ENCODE peak calls at places on chromosomes 13 and 19, in four cellular contexts. L, S, M and T are unnamed samples. For H3K9me3 and H3K4me1, the result is how much of the 10 kb centered on the place peaks cover.

GRCh38 chr19:38793186-38793585 is 4.2 kb downstream of the LGALS7B start:
- DNase-seq in S (no peak), M (no peak), L (no peak), T (no peak)

GRCh38 chr19:41324921-41325639 is 15.1 kb downstream of the CCDC97 start:
- DNase-seq in S (peak), L (peak), M (peak), T (peak)

GRCh38 chr19:2410023-2410422 is 17.4 kb downstream of the TIMM13 start:
- DNase-seq in L (no peak), S (no peak), M (no peak), T (no peak)

GRCh38 chr13:106619688-106620555 is 52.0 kb upstream of the ARGLU1 start:
- DNase-seq in M (no peak), L (no peak), S (peak), T (peak)

GRCh38 chr19:45553464-45553863 is 31.1 kb downstream of the OPA3 start:
- DNase-seq in S (peak), M (no peak), L (no peak), T (no peak)

GRCh38 chr19:29687897-29688728 is 22.9 kb downstream of the PLEKHF1 start:
- DNase-seq in M (no peak), L (no peak), S (no peak), T (peak)

GRCh38 chr13:48709213-48709612 is 55.5 kb downstream of the CYSLTR2 start:
- DNase-seq in S (no peak), M (no peak), L (no peak), T (no peak)

GRCh38 chr19:45403272-45403671 is 1.6 kb downstream of the PPP1R13L start:
- DNase-seq in L (no peak), S (no peak), M (no peak), T (no peak)

GRCh38 chr13:62629618-62630017 is 1214.0 kb upstream of the PCDH20 start:
- DNase-seq in M (no peak), S (peak), L (no peak), T (no peak)

GRCh38 chr19:50330365-50331078 is 1.3 kb upstream of the KCNC3 start:
- DNase-seq in L (peak), S (peak), M (peak), T (no peak)

GRCh38 chr19:22472180-22472637 is 50.1 kb upstream of the ZNF98 start:
- DNase-seq in S (no peak), L (no peak), M (no peak), T (no peak)
- H3K9me3 ChIP-seq in S (under half), L (half or more), M (half or more), T (under half)

GRCh38 chr13:112969692-112970338 is 801 bp downstream of the MCF2L start:
- DNase-seq in M (no peak), S (no peak), L (no peak), T (no peak)
- H3K4me1 ChIP-seq in M (under half), S (under half), L (under half), T (under half)

GRCh38 chr19:17216058-17216670 is 1.0 kb downstream of the USE1 start:
- DNase-seq in S (peak), M (no peak), L (no peak), T (no peak)
- H3K27ac ChIP-seq in S (no peak), M (peak), L (peak), T (no peak)

GRCh38 chr13:18949970-18950369 is 231.7 kb downstream of the TUBA3C start:
- DNase-seq in M (peak), L (no peak), S (no peak), T (no peak)

GRCh38 chr13:18953139-18953930 is 228.3 kb downstream of the TUBA3C start:
- DNase-seq in S (no peak), L (no peak), M (no peak), T (no peak)

GRCh38 chr13:18951412-18951811 is 230.2 kb downstream of the TUBA3C start:
- DNase-seq in M (peak), L (no peak), S (no peak), T (no peak)

GRCh38 chr13:18954254-18954653 is 227.4 kb downstream of the TUBA3C start:
- DNase-seq in S (no peak), L (no peak), M (peak), T (no peak)

DNA sequence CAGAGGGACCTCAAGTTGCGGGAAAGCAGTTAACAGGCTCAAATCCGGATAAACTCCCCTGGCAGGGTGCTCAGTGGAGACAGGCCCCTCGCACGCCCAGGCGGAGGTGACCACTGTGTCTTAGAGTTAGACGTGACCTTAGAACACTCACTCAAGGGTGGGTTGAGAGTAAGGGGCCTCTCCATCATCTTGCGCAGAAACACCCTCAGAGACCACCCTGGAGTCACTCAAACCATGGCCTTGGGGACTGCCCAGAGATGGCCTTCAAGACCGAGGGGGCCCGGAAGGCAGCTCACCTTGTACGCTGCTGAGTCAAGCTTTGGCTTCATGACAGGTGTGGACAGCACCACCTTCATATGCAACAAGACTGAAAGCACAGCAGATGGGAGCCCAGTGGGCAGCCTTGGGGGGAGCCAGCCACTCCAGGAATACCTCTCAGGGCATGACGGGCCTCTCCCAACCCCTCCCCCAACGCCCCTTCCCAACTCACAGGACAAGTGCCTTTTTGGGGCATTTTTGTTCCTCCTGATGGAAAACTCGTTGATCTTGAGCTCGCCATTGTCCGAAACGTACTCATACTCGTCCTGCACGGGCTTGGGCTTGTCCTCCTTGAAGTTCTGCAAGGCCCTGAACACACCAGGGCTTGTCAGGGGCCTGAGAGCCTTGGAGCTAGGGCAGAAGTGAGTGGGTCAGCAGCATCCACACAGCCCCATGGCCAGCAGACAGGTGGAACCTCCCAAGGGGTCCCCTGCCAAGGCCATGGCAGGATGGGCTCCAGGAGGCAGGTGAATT is 229.2 kb downstream of the TUBA3C start:
- DNase-seq in L (no peak), M (peak), S (no peak), T (no peak)
- H3K9me3 ChIP-seq in L (under half), M (under half), S (under half), T (under half)

GRCh38 chr19:6020166-6020967 is 42.4 kb upstream of the RANBP3 start:
- DNase-seq in S (peak), M (peak), L (no peak), T (no peak)
- H3K4me1 ChIP-seq in S (under half), M (under half), L (under half), T (under half)